ENCODE peak calls at places on chromosomes 2 and 18, in seven cellular contexts. X is astrocyte, F is PC-9, M is tibial nerve, V is body of pancreas, K is breast epithelium, Z is mammary epithelial cell. A is an unnamed sample.

GRCh38 chr2:55048514-55048924 is 1.7 kb downstream of the RTN4 start:
- DNase-seq in V (peak), Z (peak), F (no peak), X (no peak), M (peak), K (no peak), A (no peak)

GRCh38 chr2:194166818-194167217 is 1490.2 kb upstream of the SLC39A10 start:
- DNase-seq in V (no peak), X (peak), K (no peak), F (no peak), M (no peak), Z (peak), A (no peak)

GRCh38 chr18:906416-907170 is 1.9 kb downstream of the ADCYAP1 start:
- DNase-seq in K (no peak), F (no peak), X (no peak), Z (no peak), V (no peak), M (no peak), A (no peak)

GRCh38 chr2:28981016-28981441 is at the start of gene TOGARAM2:
- DNase-seq in Z (no peak), V (peak), F (no peak), K (no peak), X (peak), M (no peak), A (no peak)

GRCh38 chr2:231672617-231673347 is 35.5 kb upstream of the PTMA start:
- DNase-seq in X (no peak), K (no peak), V (no peak), F (peak), M (no peak), Z (no peak), A (no peak)

GRCh38 chr2:46298522-46299351 is 1.5 kb downstream of the EPAS1 start:
- DNase-seq in K (peak), V (peak), Z (peak), M (peak), F (peak), X (peak), A (no peak)

GRCh38 chr2:237178396-237178795 is 92.7 kb downstream of the COPS8 start:
- DNase-seq in M (no peak), Z (peak), X (peak), K (no peak), V (no peak), F (peak), A (no peak)

GRCh38 chr2:126898636-126899035 is at the start of gene TEX51:
- DNase-seq in V (no peak), K (peak), F (no peak), X (no peak), M (no peak), Z (no peak), A (no peak)

GRCh38 chr2:15031745-15032240 is 399.3 kb downstream of the LRATD1 start:
- DNase-seq in Z (no peak), M (no peak), V (no peak), X (no peak), K (no peak), F (no peak), A (no peak)

GRCh38 chr2:213248637-213249036 is 35.6 kb upstream of the SPAG16 start:
- DNase-seq in Z (peak), K (no peak), V (no peak), X (no peak), F (no peak), M (no peak), A (no peak)

GRCh38 chr2:213251618-213252017 is 32.6 kb upstream of the SPAG16 start:
- DNase-seq in Z (peak), K (no peak), V (peak), X (peak), M (no peak), F (peak), A (no peak)

GRCh38 chr2:213249502-213249901 is 34.8 kb upstream of the SPAG16 start:
- DNase-seq in M (no peak), F (no peak), Z (no peak), X (no peak), V (no peak), K (no peak), A (no peak)

GRCh38 chr2:213246665-213247281 is 37.5 kb upstream of the SPAG16 start:
- DNase-seq in Z (peak), X (peak), V (peak), M (peak), F (peak), K (no peak), A (no peak)

GRCh38 chr2:213247566-213247965 is 36.7 kb upstream of the SPAG16 start:
- DNase-seq in K (no peak), V (no peak), X (no peak), Z (no peak), F (no peak), M (no peak), A (no peak)
- TF ChIP-seq CTCF in K (no peak), V (no peak), X (no peak), Z (no peak), F (no peak), M (no peak), A (no peak)

DNA sequence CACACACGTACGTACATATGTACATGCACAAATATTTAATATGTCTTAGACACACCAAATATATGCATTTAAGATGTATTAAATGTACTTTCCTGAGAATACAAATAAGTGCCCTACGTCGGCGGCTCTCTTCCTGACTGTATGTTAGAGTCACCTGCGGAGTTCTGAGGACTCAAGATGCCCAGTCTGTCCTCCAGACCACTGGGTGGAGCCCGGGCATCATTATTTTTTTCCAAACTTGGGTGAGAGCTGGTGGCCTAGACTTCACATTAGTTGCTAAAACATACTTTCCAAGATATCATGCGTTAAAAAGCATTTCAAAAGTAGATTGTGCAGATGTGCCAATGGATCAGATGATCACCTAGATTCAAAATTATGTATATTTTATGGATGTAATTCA is 2.9 kb downstream of the IL18R1 start:
- DNase-seq in X (no peak), Z (no peak), F (no peak), K (no peak), V (no peak), M (no peak), A (no peak)
- TF ChIP-seq CTCF in X (no peak), Z (no peak), F (no peak), K (no peak), V (no peak), M (no peak), A (no peak)

GRCh38 chr18:8901019-8901418 is 195.7 kb downstream of the MTCL1 start:
- DNase-seq in V (no peak), M (no peak), F (no peak), K (no peak), X (no peak), Z (no peak), A (no peak)
- TF ChIP-seq CTCF in V (no peak), M (no peak), F (no peak), K (no peak), X (no peak), Z (no peak), A (no peak)

DNA sequence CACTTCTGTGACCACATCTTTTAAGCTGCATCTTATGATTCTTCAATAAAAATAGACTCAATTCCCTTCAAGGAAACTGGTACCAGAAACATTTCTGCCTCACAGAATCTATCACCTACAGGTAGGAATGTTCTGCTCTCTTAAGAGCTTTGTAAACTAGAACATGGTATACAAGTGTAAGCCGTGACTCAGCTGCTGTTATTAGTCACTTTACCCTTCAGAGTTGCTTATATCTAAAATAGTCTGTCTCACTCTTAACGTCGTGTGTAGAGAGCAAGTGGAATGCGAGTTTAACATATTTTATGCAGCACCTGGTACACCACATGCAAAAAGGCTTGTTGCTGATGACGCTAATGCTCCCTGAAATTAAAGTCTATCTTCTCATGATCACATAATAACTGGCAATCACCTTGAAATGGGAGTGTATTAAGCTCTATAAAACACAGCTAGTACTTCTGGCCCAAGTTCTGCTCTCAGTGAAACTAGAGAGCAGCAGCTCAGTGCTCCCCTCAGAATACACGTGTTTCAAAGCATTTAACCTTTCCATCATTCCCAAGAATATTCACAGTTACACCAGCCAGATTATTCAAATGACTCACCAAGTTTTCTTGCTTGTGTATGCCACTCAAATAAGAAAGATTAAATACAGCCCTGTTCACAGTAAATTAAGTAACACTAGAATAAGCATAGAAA is 420.0 kb downstream of the ZEB2 start:
- DNase-seq in Z (peak), X (peak), V (no peak), M (no peak), K (no peak), F (peak), A (no peak)
- TF ChIP-seq CTCF in Z (peak), X (peak), V (peak), M (no peak), K (no peak), F (no peak), A (no peak)

A was measured in CD14-positive monocyte.